ENCODE peak calls at places on chromosome 18, in seven cellular contexts. Z, U, O, V, N, J and X are unnamed samples.

GRCh38 chr18:80109676-80110078 is 615 bp downstream of the ADNP2 start:
- DNase-seq in Z (no peak), J (peak), U (no peak), N (peak), V (peak), O (no peak), X (peak)

GRCh38 chr18:25123438-25124225 is 228.3 kb downstream of the ZNF521 start:
- DNase-seq in V (no peak), J (no peak), N (no peak), Z (no peak), U (no peak), O (no peak), X (no peak)

GRCh38 chr18:34773378-34773777 is 63.3 kb downstream of the DTNA start:
- DNase-seq in N (peak), U (no peak), V (no peak), J (no peak), O (no peak), Z (no peak), X (no peak)

GRCh38 chr18:58567453-58568196 is 61.3 kb downstream of the ALPK2 start:
- DNase-seq in J (no peak), U (no peak), V (peak), O (no peak), Z (no peak), N (peak), X (no peak)

GRCh38 chr18:79772108-79772864 is 25.5 kb upstream of the KCNG2 start:
- DNase-seq in U (no peak), O (no peak), N (no peak), Z (no peak), V (no peak), J (no peak), X (no peak)

GRCh38 chr18:34661464-34662087 is 48.5 kb upstream of the DTNA start:
- DNase-seq in V (peak), J (peak), Z (peak), N (peak), O (no peak), U (peak), X (peak)

GRCh38 chr18:12765127-12765526 is 62.3 kb downstream of the PSMG2 start:
- DNase-seq in V (no peak), O (no peak), J (no peak), N (no peak), U (no peak), Z (no peak), X (no peak)

GRCh38 chr18:70490008-70490933 is 201.4 kb downstream of the SOCS6 start:
- DNase-seq in N (peak), J (peak), U (peak), Z (peak), O (peak), V (peak), X (peak)

GRCh38 chr18:21448301-21448700 is 152.2 kb downstream of the ESCO1 start:
- DNase-seq in O (no peak), V (no peak), U (no peak), J (no peak), Z (no peak), N (no peak), X (no peak)

GRCh38 chr18:59631583-59632181 is 65.5 kb downstream of the CCBE1 start:
- DNase-seq in U (no peak), V (peak), O (no peak), J (peak), Z (no peak), N (no peak), X (peak)
- TF ChIP-seq CTCF in U (peak), V (peak), O (peak), J (peak), Z (peak), N (peak), X (peak)

GRCh38 chr18:68822926-68823325 is 25.0 kb downstream of the CCDC102B start:
- DNase-seq in V (no peak), N (no peak), J (no peak), O (no peak), Z (no peak), U (no peak), X (no peak)
- TF ChIP-seq CTCF in V (no peak), N (no peak), J (no peak), O (no peak), Z (no peak), U (no peak), X (peak)

DNA sequence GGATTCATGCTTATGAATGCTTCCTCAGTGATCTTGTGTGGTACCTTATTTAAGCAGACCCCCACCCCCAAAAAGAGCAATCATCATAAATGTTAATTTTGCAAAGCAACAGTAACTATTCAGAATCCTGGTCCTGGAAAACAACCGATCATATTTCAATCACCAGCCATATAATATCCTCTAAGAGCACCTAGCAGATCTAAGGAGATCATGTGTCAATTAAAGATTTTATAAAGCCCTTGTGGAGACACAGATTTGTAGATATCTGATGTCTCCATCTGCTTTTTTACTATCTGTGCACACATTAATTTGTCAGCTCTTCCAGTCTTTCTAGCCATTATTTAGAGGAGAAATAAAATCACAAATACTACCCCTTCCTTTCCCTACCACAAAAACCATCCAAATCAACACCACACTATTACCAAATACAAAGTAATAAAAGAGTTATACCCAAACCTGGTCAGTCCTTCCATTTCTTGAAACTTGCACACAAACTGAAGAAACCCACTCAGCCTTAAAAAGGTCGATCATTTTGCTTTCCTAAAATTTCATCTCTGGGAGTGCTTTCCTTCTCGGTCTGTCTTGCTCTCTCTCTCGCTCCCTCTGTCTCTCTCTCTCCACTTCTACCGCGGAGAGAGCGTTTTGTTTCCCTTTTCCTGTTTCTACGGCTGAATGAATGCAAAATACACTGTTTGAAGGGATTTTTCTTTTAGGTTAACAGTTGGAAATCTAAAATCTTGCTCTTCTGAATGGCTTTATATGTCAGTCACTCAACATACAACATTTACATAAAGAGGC is 423.9 kb downstream of the TGIF1 start:
- DNase-seq in Z (no peak), N (no peak), U (no peak), V (no peak), O (no peak), J (no peak), X (no peak)
- TF ChIP-seq CTCF in Z (no peak), N (no peak), U (no peak), V (no peak), O (no peak), J (no peak), X (no peak)

DNA sequence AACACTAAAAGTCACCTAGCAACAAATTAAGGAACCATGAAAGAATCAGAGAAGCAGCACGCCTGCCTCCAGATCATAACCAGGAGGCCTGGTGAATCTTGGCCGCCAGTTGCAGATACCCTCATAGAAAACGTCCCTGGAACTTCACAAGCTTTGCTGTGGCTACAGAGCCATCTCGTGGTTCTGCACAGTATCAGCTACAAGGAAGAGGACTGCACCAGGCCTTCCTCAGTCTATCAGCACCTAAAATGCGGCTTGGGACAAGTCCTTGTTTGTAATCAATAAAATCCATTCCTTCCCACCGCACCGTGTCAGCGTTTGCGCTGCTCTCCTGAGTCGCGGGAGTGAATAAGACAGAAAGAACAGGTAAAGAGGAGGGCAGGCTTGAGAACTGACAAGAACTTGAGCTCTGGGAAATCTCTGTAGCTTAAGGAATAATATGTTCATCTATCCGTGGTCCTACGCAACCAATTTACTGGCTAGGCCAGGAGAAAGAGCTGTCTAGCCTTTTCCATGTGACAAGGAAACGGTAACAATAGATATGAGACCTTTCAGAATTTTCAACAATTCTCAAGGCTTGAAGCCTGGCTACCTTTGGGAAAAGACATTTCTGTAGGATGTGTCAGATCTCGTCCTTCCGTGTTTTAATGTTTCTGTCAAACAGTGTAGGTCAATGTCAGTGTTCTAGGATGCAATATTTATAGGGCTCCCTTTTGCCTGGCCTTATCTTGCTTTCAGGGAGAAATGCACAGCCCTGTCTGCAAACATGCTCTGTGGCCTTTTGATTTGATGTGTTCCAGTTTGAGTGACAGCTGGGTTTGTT is 128.5 kb upstream of the RAB12 start:
- DNase-seq in O (no peak), V (peak), Z (no peak), U (peak), J (peak), N (peak), X (peak)
- TF ChIP-seq CTCF in O (peak), V (peak), Z (peak), U (peak), J (no peak), N (peak), X (peak)

GRCh38 chr18:26655010-26655613 is 106.8 kb upstream of the KCTD1 start:
- DNase-seq in J (no peak), U (no peak), Z (no peak), V (peak), O (no peak), N (no peak), X (no peak)

GRCh38 chr18:26655614-26656400 is 107.5 kb upstream of the KCTD1 start:
- DNase-seq in J (peak), U (peak), V (peak), Z (no peak), O (no peak), N (peak), X (peak)

GRCh38 chr18:26657618-26658581 is 109.5 kb upstream of the KCTD1 start:
- DNase-seq in J (no peak), Z (no peak), V (no peak), N (no peak), U (no peak), O (no peak), X (no peak)

GRCh38 chr18:26656401-26656943 is 108.1 kb upstream of the KCTD1 start:
- DNase-seq in Z (no peak), J (peak), O (no peak), U (no peak), V (no peak), N (no peak), X (no peak)

DNA sequence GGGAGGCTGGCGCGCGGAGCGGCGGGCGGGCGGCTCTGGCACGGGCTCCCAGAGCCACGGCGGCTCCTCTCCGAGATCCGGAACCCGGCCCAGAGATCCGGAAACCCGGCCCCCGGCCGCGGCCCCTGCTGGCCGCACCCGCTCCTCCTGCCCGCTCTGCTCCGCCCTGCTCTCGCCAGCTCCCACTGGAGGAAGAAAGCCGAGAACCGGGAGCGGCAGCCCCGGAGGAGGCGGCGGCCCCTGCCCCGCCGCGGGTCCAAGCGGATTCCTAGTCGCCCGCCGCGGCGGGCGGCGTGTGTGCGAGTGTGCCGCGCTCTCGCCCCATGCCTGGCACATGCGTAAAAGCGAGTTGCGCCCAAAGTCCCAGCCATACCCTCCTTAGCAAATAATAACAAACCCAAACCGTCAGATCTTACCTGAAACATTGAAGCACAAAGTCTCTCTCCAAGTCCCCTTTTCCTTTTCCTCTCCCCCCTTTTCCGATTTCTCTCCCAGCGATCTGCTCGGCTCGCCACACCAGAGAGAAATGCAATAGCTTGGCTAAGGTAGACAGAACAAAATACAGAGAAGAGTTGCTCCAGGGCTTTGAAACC is 108.7 kb upstream of the KCTD1 start:
- DNase-seq in O (no peak), J (peak), V (peak), U (peak), N (peak), Z (no peak), X (peak)
- TF ChIP-seq CTCF in O (peak), J (peak), V (peak), U (no peak), N (peak), Z (no peak), X (no peak)

GRCh38 chr18:46449033-46449432 is 208.0 kb downstream of the LOXHD1 start:
- DNase-seq in U (no peak), Z (no peak), J (no peak), V (no peak), N (peak), O (no peak), X (no peak)

GRCh38 chr18:46447792-46448191 is 209.2 kb downstream of the LOXHD1 start:
- DNase-seq in J (no peak), O (no peak), Z (no peak), V (no peak), U (no peak), N (no peak), X (no peak)

GRCh38 chr18:46448347-46448746 is 208.7 kb downstream of the LOXHD1 start:
- DNase-seq in U (no peak), N (no peak), J (no peak), Z (no peak), O (no peak), V (no peak), X (no peak)

GRCh38 chr18:46447323-46447722 is 209.7 kb downstream of the LOXHD1 start:
- DNase-seq in V (no peak), U (no peak), Z (no peak), O (no peak), N (no peak), J (no peak), X (no peak)

GRCh38 chr18:46445914-46446313 is 211.1 kb downstream of the LOXHD1 start:
- DNase-seq in Z (no peak), U (no peak), V (no peak), J (no peak), O (no peak), N (no peak), X (no peak)
- TF ChIP-seq CTCF in Z (no peak), U (no peak), V (no peak), J (no peak), O (no peak), N (no peak), X (no peak)

GRCh38 chr18:50111398-50111797 is 83.5 kb downstream of the MYO5B start:
- DNase-seq in J (no peak), Z (no peak), U (no peak), N (no peak), O (no peak), V (no peak), X (no peak)
- TF ChIP-seq CTCF in J (no peak), Z (no peak), U (no peak), N (no peak), O (peak), V (peak), X (no peak)

DNA sequence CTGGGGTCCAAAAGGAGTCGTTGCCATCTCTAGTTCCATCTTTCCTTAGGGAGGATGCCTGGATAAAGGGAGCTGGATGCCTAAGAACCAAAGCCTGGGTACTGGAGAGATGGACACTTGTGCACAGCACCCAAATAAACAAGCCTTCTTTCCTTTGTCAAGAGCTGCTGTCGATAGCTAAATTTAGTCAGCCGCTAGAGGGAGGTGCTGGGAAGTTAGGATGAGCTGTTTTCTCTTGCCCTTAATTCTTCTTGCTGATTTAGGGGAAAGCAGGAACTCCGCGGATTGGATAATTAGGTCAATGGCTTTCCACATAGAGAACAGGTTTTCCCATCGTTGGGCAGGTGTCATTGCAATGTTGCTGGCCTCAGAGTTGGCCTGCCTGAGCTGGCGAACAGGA is 30.9 kb upstream of the SERPINB12 start:
- DNase-seq in U (peak), J (peak), O (no peak), Z (peak), V (peak), N (peak), X (peak)
- TF ChIP-seq CTCF in U (peak), J (peak), O (peak), Z (peak), V (peak), N (peak), X (peak)

GRCh38 chr18:76995896-76996295 is 136.7 kb downstream of the MBP start:
- DNase-seq in N (no peak), U (no peak), Z (no peak), V (no peak), J (no peak), O (no peak), X (no peak)
- TF ChIP-seq CTCF in N (no peak), U (no peak), Z (no peak), V (no peak), J (no peak), O (no peak), X (no peak)

GRCh38 chr18:76380791-76381405 is 114.1 kb downstream of the ZNF516 start:
- DNase-seq in V (no peak), U (peak), Z (peak), O (no peak), J (peak), N (peak), X (peak)
- TF ChIP-seq CTCF in V (peak), U (peak), Z (peak), O (peak), J (peak), N (peak), X (peak)